ENCODE peak calls at places on chromosome 4, in six cellular contexts. A, W, L, R, P and Z are unnamed samples.

GRCh38 chr4:100605144-100605543 is 87.3 kb upstream of the EMCN start:
- DNase-seq in P (no peak), W (no peak), A (no peak), L (no peak), R (no peak), Z (no peak)

GRCh38 chr4:11908712-11909111 is 480.0 kb upstream of the HS3ST1 start:
- DNase-seq in A (no peak), L (no peak), W (no peak), P (no peak), R (no peak), Z (no peak)

GRCh38 chr4:99783940-99784339 is 32.7 kb upstream of the DAPP1 start:
- DNase-seq in L (no peak), P (no peak), A (no peak), W (no peak), R (no peak), Z (no peak)

GRCh38 chr4:40576651-40577480 is 52.8 kb downstream of the RBM47 start:
- DNase-seq in P (peak), R (no peak), L (no peak), W (peak), A (peak), Z (no peak)

GRCh38 chr4:127889903-127890302 is 9.2 kb downstream of the PLK4 start:
- DNase-seq in P (no peak), W (no peak), L (no peak), R (no peak), A (no peak), Z (no peak)

GRCh38 chr4:38815879-38816782 is 11.5 kb upstream of the TLR1 start:
- DNase-seq in R (no peak), W (no peak), P (peak), A (no peak), L (no peak), Z (no peak)

GRCh38 chr4:185820119-185821028 is 8.4 kb upstream of the SORBS2 start:
- DNase-seq in P (no peak), A (no peak), L (no peak), R (no peak), W (no peak), Z (no peak)

GRCh38 chr4:81446634-81447033 is 25.1 kb downstream of the RASGEF1B start:
- DNase-seq in W (no peak), A (no peak), R (no peak), P (no peak), L (no peak), Z (no peak)

GRCh38 chr4:150257338-150257737 is 179.1 kb downstream of the DCLK2 start:
- DNase-seq in L (no peak), A (no peak), R (no peak), P (no peak), W (no peak), Z (no peak)

GRCh38 chr4:176137626-176138025 is 57.8 kb downstream of the SPATA4 start:
- DNase-seq in A (no peak), P (no peak), R (no peak), L (no peak), W (no peak), Z (no peak)

GRCh38 chr4:125125256-125125655 is 189.5 kb upstream of the FAT4 start:
- DNase-seq in P (no peak), R (no peak), L (no peak), A (no peak), W (no peak), Z (no peak)

GRCh38 chr4:77100234-77100633 is 24.4 kb upstream of the CCNI start:
- DNase-seq in A (no peak), R (no peak), W (no peak), P (no peak), L (no peak), Z (no peak)
- TF ChIP-seq ZNF274 in A (no peak), R (no peak), W (no peak), P (no peak), L (no peak), Z (no peak)

GRCh38 chr4:4504783-4505182 is 37.1 kb downstream of the STX18 start:
- DNase-seq in P (no peak), R (no peak), W (no peak), A (no peak), L (no peak), Z (no peak)

GRCh38 chr4:4506961-4507360 is 34.9 kb downstream of the STX18 start:
- DNase-seq in P (no peak), L (no peak), A (no peak), R (no peak), W (no peak), Z (no peak)

GRCh38 chr4:4501678-4502077 is 40.2 kb downstream of the STX18 start:
- DNase-seq in W (no peak), P (no peak), L (no peak), A (no peak), R (no peak), Z (no peak)

GRCh38 chr4:4499438-4500123 is 42.3 kb downstream of the STX18 start:
- DNase-seq in A (no peak), R (no peak), L (no peak), P (no peak), W (no peak), Z (no peak)

DNA sequence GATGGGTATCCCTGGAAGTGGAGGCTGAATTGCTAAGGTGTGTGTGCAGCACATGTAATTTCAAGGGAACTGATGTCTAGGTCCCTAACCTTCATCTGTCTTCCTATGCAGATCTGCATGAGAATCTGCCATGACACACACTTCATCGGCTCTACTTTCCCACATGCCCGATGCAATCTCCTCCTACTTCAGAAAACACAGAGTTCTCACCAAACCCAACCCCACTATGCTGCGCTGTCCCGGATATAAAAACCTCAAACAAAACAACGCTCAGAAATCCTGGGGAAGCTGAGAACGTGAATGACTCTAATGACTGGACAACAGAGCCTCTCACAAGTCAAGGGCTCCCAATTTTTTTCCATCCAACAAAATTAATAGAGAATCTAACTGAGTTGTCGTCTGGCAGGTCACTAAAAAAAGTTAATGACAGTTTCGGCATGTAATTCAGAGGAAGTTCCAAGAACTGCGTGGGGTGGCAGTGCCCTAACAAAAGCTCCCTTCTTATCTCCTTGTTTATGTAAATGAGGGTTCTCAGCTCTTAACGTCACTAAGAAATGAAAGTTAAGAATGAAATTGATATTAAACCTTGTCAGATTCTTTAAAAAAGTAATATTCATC is 39.0 kb downstream of the STX18 start:
- DNase-seq in W (no peak), A (no peak), L (no peak), P (no peak), R (no peak), Z (no peak)
- TF ChIP-seq ZNF274 in W (no peak), A (no peak), L (no peak), P (no peak), R (no peak), Z (no peak)

GRCh38 chr4:120481711-120482110 is 415.1 kb upstream of the MAD2L1 start:
- DNase-seq in R (no peak), A (no peak), L (no peak), P (no peak), W (no peak), Z (no peak)
- TF ChIP-seq ZNF274 in R (no peak), A (no peak), L (no peak), P (no peak), W (no peak), Z (no peak)

DNA sequence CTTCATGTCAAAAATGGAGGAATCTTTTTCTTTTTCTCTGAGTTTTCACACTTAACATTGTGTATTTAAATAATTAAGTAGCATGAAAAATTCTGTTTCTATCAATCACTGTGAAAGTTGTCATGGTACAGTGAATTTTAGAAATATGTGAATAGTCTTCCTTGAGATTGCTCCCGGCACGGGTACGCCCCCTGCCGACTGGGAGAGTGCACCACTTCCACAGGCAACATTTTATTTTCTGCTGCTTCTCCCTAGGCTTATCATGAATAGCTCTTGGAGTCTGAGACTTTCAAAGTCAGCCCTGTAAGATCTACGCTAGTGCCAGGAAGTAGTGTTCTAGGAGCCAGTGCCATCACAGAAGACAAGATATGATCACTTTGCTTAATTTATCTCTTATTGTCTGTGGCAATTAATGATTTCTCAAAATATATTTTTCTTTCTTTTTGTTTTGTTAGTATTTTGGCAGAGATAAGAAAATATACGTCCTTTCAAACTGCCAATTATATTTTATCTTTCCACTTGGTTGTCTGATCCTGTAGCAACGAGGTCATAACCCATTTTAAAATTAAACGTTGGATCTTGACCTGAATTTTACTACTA is 763.8 kb upstream of the AADAT start:
- DNase-seq in W (peak), P (peak), R (peak), A (peak), L (peak), Z (peak)
- TF ChIP-seq ZNF274 in W (no peak), P (no peak), R (no peak), A (no peak), L (no peak), Z (no peak)

GRCh38 chr4:145735330-145735638 is 55.3 kb downstream of the C4orf51 start:
- DNase-seq in A (peak), P (no peak), W (no peak), R (no peak), L (no peak), Z (no peak)

GRCh38 chr4:145735777-145736176 is 55.8 kb downstream of the C4orf51 start:
- DNase-seq in L (no peak), P (no peak), W (no peak), R (no peak), A (no peak), Z (no peak)

GRCh38 chr4:145736241-145736831 is 56.4 kb downstream of the C4orf51 start:
- DNase-seq in L (no peak), P (no peak), W (no peak), R (no peak), A (no peak), Z (no peak)

GRCh38 chr4:145740796-145741195 is 60.9 kb downstream of the C4orf51 start:
- DNase-seq in R (no peak), W (no peak), P (no peak), L (no peak), A (no peak), Z (no peak)

GRCh38 chr4:145739840-145740239 is 59.9 kb downstream of the C4orf51 start:
- DNase-seq in P (no peak), R (no peak), L (no peak), W (no peak), A (no peak), Z (no peak)
- TF ChIP-seq ZNF274 in P (no peak), R (no peak), L (no peak), W (no peak), A (no peak), Z (no peak)

GRCh38 chr4:32775049-32775448 is 2054.9 kb downstream of the PCDH7 start:
- DNase-seq in A (peak), L (peak), P (no peak), W (peak), R (no peak), Z (no peak)
- TF ChIP-seq ZNF274 in A (no peak), L (no peak), P (no peak), W (no peak), R (no peak), Z (no peak)

GRCh38 chr4:8585721-8586161 is 5.5 kb downstream of the GPR78 start:
- DNase-seq in W (no peak), R (no peak), L (no peak), A (no peak), P (no peak), Z (no peak)

GRCh38 chr4:8585186-8585585 is 5.0 kb downstream of the GPR78 start:
- DNase-seq in W (no peak), P (no peak), R (no peak), A (no peak), L (no peak), Z (no peak)

GRCh38 chr4:8587469-8588195 is 4.9 kb upstream of the CPZ start:
- DNase-seq in P (no peak), A (no peak), W (no peak), R (no peak), L (no peak), Z (no peak)

GRCh38 chr4:8586671-8587468 is 5.7 kb upstream of the CPZ start:
- DNase-seq in A (no peak), R (peak), L (no peak), P (no peak), W (no peak), Z (no peak)

DNA sequence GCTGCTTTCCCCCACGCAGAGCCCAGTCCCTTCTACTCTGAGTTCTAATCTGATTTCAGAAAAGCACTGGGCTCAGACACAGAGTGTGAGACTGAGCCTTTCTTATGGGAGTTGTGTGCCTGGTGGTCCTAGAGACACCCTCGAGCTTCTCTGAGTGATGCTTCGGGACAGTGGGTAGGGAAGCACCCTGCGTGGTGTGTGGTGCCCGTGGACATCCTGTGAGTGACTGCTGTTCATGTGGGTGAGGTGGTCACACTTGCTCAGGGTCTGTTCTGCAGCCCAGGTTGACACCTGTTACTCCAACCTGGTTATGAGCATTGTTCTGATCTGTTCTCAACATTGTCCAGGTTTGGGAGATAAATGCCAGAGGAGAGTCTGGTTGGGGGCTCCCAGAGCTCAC is 6.1 kb downstream of the GPR78 start:
- DNase-seq in L (no peak), P (no peak), A (no peak), R (no peak), W (no peak), Z (no peak)
- TF ChIP-seq ZNF274 in L (no peak), P (no peak), A (no peak), R (no peak), W (no peak), Z (no peak)

DNA sequence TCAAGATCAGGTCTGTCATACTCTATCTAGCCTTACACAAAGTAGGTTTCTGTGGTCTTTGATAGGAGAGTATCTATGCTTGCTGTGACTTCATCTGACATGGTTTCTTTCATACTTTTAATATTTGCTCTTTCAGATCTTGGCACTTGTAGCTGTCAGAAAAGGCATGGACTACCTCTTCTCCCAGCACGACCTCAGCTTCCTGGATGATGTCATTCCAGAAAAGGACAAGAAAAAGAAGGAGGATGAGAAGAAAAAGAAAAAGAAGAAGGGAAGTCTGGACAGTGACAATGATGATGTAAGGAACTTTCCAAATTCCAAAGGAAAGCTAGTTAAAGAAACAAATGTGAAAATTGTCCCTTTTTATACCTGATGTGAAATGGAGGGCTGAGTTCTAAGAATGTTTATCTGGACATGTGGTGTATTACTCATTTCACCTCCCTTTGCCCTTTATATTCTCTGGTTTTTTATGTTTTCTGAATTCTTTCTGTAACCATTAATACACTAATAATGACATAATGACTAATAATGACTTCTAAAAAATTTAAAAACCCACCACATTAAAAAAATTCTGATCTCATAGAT is 221.2 kb downstream of the SLC4A4 start:
- DNase-seq in W (no peak), R (no peak), A (no peak), P (no peak), L (no peak), Z (no peak)
- TF ChIP-seq ZNF274 in W (no peak), R (no peak), A (no peak), P (no peak), L (no peak), Z (no peak)

GRCh38 chr4:2066571-2067445 is 7.7 kb downstream of the NAT8L start:
- DNase-seq in P (no peak), R (no peak), L (no peak), A (no peak), W (no peak), Z (no peak)
- TF ChIP-seq ZNF274 in P (no peak), R (no peak), L (no peak), A (no peak), W (no peak), Z (no peak)

GRCh38 chr4:188086858-188087257 is 22.5 kb downstream of the TRIML2 start:
- DNase-seq in A (no peak), L (no peak), P (no peak), W (no peak), R (no peak), Z (no peak)
- TF ChIP-seq ZNF274 in A (no peak), L (no peak), P (no peak), W (no peak), R (no peak), Z (no peak)